ENCODE peak calls at places on chromosomes 6 and 20, in ten cellular contexts. B, I, G, L, K, X, Q, Z, P and O are unnamed samples.

GRCh38 chr6:30480536-30481156 is 8.7 kb upstream of the HLA-E start:
- DNase-seq in B (no peak), I (no peak), G (no peak), L (no peak), K (no peak), X (no peak), Q (no peak), Z (no peak), P (no peak), O (no peak)

GRCh38 chr6:129186988-129187387 is 304.1 kb downstream of the LAMA2 start:
- DNase-seq in B (no peak), I (no peak), G (no peak), L (no peak), K (no peak), X (no peak), Q (no peak), Z (no peak), P (no peak), O (peak; percentile 73)

GRCh38 chr6:106579281-106579680 is 50.0 kb downstream of the RTN4IP1 start:
- DNase-seq in B (no peak), I (no peak), G (no peak), L (no peak), K (no peak), X (no peak), Q (no peak), Z (no peak), P (no peak), O (no peak)

GRCh38 chr6:154569136-154569862 is 58.8 kb upstream of the CNKSR3 start:
- DNase-seq in B (no peak), I (no peak), G (no peak), L (no peak), K (no peak), X (peak; percentile 73), Q (no peak), Z (no peak), P (no peak), O (no peak)

GRCh38 chr20:48076247-48076646 is 291.0 kb upstream of the SULF2 start:
- DNase-seq in B (no peak), I (no peak), G (no peak), L (no peak), K (no peak), X (no peak), Q (no peak), Z (no peak), P (no peak), O (no peak)

GRCh38 chr20:33490023-33490933 is at the start of gene CBFA2T2:
- DNase-seq in B (no peak), I (peak; percentile 87), G (peak; percentile 84), L (no peak), K (peak; percentile 65), X (no peak), Q (no peak), Z (no peak), P (no peak), O (peak; percentile 28)

GRCh38 chr6:14621518-14621917 is 503.9 kb downstream of the CD83 start:
- DNase-seq in B (no peak), I (no peak), G (no peak), L (no peak), K (no peak), X (no peak), Q (no peak), Z (no peak), P (no peak), O (no peak)

GRCh38 chr6:144613859-144614258 is 328.7 kb downstream of the UTRN start:
- DNase-seq in B (no peak), I (no peak), G (no peak), L (no peak), K (no peak), X (no peak), Q (no peak), Z (no peak), P (no peak), O (peak; percentile 32)

GRCh38 chr6:116482780-116483179 is 21.6 kb downstream of the CALHM6 start:
- DNase-seq in B (no peak), I (no peak), G (no peak), L (no peak), K (no peak), X (no peak), Q (no peak), Z (no peak), P (no peak), O (no peak)

GRCh38 chr6:32983493-32983848 is 15.1 kb downstream of the BRD2 start:
- DNase-seq in B (no peak), I (no peak), G (no peak), L (no peak), K (no peak), X (no peak), Q (no peak), Z (no peak), P (no peak), O (no peak)

GRCh38 chr6:125008957-125009356 is 46.7 kb downstream of the RNF217 start:
- DNase-seq in B (no peak), I (no peak), G (no peak), L (no peak), K (no peak), X (no peak), Q (no peak), Z (no peak), P (no peak), O (no peak)

GRCh38 chr6:27545271-27546046 is 72.6 kb upstream of the ZNF184 start:
- DNase-seq in B (no peak), I (no peak), G (no peak), L (no peak), K (no peak), X (no peak), Q (peak; percentile 68), Z (no peak), P (no peak), O (peak; percentile 74)

GRCh38 chr6:35663001-35663400 is 25.7 kb downstream of the FKBP5 start:
- DNase-seq in B (no peak), I (no peak), G (no peak), L (no peak), K (no peak), X (no peak), Q (no peak), Z (no peak), P (no peak), O (no peak)
- TF ChIP-seq POLR2AphosphoS5 in B (no peak), I (no peak), G (no peak), L (no peak), K (no peak), X (no peak), Q (no peak), Z (no peak), P (no peak), O (no peak)

DNA sequence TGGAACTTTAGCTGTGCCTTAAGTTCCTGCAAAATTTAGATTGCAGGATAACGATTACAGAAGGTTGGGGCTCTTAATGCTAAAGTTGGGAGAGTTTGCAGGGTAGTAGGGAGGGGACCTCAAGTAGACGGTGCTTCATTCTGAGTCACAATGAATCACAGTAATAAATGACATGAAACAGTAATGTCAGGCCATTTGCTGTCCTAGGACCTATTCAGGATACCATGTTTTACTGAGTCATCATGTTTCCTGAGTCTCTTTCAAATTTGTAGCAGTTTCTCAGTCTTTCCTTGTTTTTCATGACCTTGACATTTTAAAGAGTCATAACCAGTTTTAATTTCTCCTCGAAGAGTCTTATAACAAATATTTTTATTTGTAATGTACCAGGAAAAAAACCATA is 406.9 kb upstream of the MAP3K7 start:
- DNase-seq in B (no peak), I (no peak), G (no peak), L (no peak), K (no peak), X (no peak), Q (no peak), Z (no peak), P (no peak), O (no peak)
- TF ChIP-seq POLR2AphosphoS5 in B (no peak), I (no peak), G (no peak), L (no peak), K (no peak), X (no peak), Q (no peak), Z (no peak), P (no peak), O (no peak)

DNA sequence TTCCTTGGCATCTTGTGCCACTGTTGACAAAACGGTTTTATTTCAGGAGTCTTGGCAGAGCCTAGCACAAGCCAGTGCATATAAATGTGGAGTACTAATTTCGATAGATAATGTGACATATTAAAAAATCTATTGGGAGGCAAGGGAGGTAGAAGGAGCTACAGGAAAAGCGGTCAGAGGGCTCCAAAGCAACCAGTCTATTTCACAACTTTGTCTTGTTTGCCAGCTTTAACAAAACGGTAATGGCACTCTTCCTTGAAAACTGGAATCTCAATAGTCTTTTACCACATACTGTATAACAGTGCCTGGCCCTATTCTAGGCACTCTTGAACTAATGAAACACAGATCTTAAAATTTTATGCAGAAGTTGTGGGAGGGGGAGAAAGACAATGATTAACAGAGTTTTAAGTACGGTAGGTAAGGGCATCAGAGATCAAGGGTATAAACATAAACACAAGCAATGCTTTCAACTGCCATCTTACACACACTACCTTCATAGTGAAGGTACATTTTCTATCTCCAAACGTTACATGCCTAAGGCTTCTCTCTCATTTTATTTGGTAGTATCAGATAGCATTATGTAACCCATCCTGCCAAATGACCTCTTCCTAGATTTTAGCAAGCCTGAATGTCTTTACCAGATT is 33.5 kb upstream of the SYNCRIP start:
- DNase-seq in B (no peak), I (no peak), G (no peak), L (no peak), K (no peak), X (no peak), Q (no peak), Z (no peak), P (no peak), O (no peak)
- TF ChIP-seq POLR2AphosphoS5 in B (no peak), I (no peak), G (no peak), L (peak; percentile 45), K (no peak), X (no peak), Q (no peak), Z (peak; percentile 26), P (peak; percentile 7), O (peak; percentile 34)

DNA sequence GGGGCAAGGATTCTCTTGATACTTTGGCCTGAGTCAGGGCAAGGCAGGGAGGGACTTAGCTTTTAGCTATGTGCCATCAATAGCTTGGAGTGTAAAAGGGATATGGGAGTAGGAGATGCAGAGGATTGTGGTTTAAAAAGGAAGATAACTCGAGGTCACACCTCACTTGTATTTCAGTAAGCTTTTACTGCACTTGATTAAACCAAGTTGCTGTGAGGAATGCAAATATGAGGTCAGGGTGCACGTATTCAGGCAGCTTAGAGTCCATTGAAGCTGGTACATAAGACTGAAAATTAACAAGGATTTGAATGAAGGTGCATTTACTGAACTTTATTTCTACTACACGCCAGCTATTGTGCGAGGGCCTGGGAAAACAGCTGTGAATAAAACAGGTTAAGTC is 32.1 kb downstream of the DSTN start:
- DNase-seq in B (no peak), I (no peak), G (no peak), L (no peak), K (no peak), X (no peak), Q (no peak), Z (no peak), P (no peak), O (no peak)
- TF ChIP-seq POLR2AphosphoS5 in B (no peak), I (no peak), G (peak; percentile 22), L (no peak), K (no peak), X (no peak), Q (no peak), Z (no peak), P (no peak), O (no peak)